ENCODE peak calls at places on chromosome 12, in ten cellular contexts. R, B, W, V, S, K, A, J, L and Q are unnamed samples.
A peak's percentile ranks its signal among the peaks of the same experiment; 100 is the strongest.

GRCh38 chr12:49622501-49623141 is 740 bp upstream of the PRPF40B start:
- DNase-seq in L (peak; percentile 58), A (no peak), V (peak; percentile 63), B (no peak), S (no peak), J (no peak), K (no peak), R (peak; percentile 10), W (peak; percentile 63), Q (peak; percentile 64)

GRCh38 chr12:122062832-122063690 is 15.5 kb upstream of the MLXIP start:
- DNase-seq in R (no peak), S (no peak), V (no peak), L (peak; percentile 44), W (no peak), K (peak; percentile 22), B (no peak), A (no peak), J (no peak), Q (peak; percentile 77)

GRCh38 chr12:117818400-117818799 is 150.4 kb downstream of the KSR2 start:
- DNase-seq in S (no peak), R (no peak), B (no peak), V (no peak), J (no peak), L (no peak), A (no peak), K (no peak), W (no peak), Q (no peak)

GRCh38 chr12:57173683-57174082 is 26.3 kb upstream of the LRP1-AS start:
- DNase-seq in R (no peak), W (no peak), K (no peak), V (no peak), S (no peak), B (no peak), A (no peak), J (no peak), L (no peak), Q (no peak)

GRCh38 chr12:12017798-12018197 is 52.9 kb upstream of the BCL2L14 start:
- DNase-seq in A (no peak), R (no peak), K (peak; percentile 18), J (no peak), V (no peak), L (no peak), S (no peak), B (no peak), W (no peak), Q (peak; percentile 66)

GRCh38 chr12:49983892-49984291 is 11.1 kb downstream of the AQP6 start:
- DNase-seq in R (peak; percentile 82), S (no peak), L (peak; percentile 89), J (peak; percentile 60), K (no peak), V (no peak), W (no peak), B (no peak), A (peak; percentile 67), Q (no peak)

GRCh38 chr12:64889434-64890216 is 65.2 kb downstream of the TBC1D30 start:
- DNase-seq in A (no peak), V (no peak), K (no peak), J (no peak), S (no peak), R (no peak), B (no peak), L (no peak), W (no peak), Q (peak; percentile 51)

GRCh38 chr12:113262710-113263109 is 41.4 kb downstream of the TPCN1 start:
- DNase-seq in R (no peak), A (no peak), B (no peak), S (no peak), K (no peak), L (no peak), J (peak; percentile 8), V (no peak), W (no peak), Q (no peak)

GRCh38 chr12:65886996-65887395 is 62.7 kb downstream of the HMGA2 start:
- DNase-seq in A (no peak), S (no peak), B (no peak), W (no peak), V (no peak), L (peak; percentile 50), K (no peak), J (no peak), R (no peak), Q (no peak)

GRCh38 chr12:110217996-110218674 is 62.9 kb upstream of the ATP2A2 start:
- DNase-seq in K (no peak), L (no peak), S (no peak), V (no peak), A (no peak), J (no peak), B (no peak), W (no peak), R (peak; percentile 36), Q (no peak)

GRCh38 chr12:113896194-113896593 is 69.9 kb downstream of the RBM19 start:
- DNase-seq in L (no peak), A (no peak), B (no peak), S (no peak), W (no peak), J (no peak), K (no peak), R (no peak), V (peak; percentile 59), Q (peak; percentile 95)

GRCh38 chr12:98418357-98419075 is 96.9 kb upstream of the TMPO start:
- DNase-seq in R (peak; percentile 94), V (no peak), B (no peak), W (peak; percentile 14), K (no peak), S (no peak), L (peak; percentile 96), A (peak; percentile 83), J (peak; percentile 96), Q (peak; percentile 65)

GRCh38 chr12:98861232-98861631 is 216.1 kb downstream of the APAF1 start:
- DNase-seq in W (no peak), L (no peak), B (no peak), A (no peak), S (no peak), V (no peak), K (no peak), J (no peak), R (no peak), Q (no peak)

GRCh38 chr12:57063991-57064725 is 14.2 kb upstream of the MYO1A start:
- DNase-seq in R (no peak), J (no peak), L (no peak), K (no peak), W (peak; percentile 69), S (no peak), A (no peak), B (no peak), V (peak; percentile 66), Q (no peak)

GRCh38 chr12:49932746-49933145 is 17.8 kb upstream of the AQP2 start:
- DNase-seq in J (no peak), K (no peak), A (no peak), L (no peak), W (no peak), S (no peak), V (no peak), B (no peak), R (no peak), Q (peak; percentile 26)

GRCh38 chr12:49058366-49059062 is 2.1 kb downstream of the KMT2D start:
- DNase-seq in A (no peak), W (no peak), K (no peak), V (no peak), L (no peak), R (no peak), J (no peak), S (no peak), B (no peak), Q (no peak)

GRCh38 chr12:65951697-65952096 is 127.4 kb downstream of the HMGA2 start:
- DNase-seq in R (no peak), J (no peak), L (no peak), V (no peak), K (no peak), B (no peak), W (no peak), S (no peak), A (no peak), Q (no peak)

GRCh38 chr12:48198619-48198973 is 4.5 kb downstream of the OR10AD1 start:
- DNase-seq in V (no peak), W (no peak), B (peak; percentile 53), R (no peak), J (no peak), L (no peak), A (no peak), S (no peak), K (no peak), Q (peak; percentile 47)

GRCh38 chr12:23847857-23848256 is 101.6 kb downstream of the SOX5 start:
- DNase-seq in J (no peak), W (no peak), L (no peak), B (no peak), S (no peak), V (no peak), K (no peak), A (no peak), R (no peak), Q (no peak)

GRCh38 chr12:96172981-96173380 is 21.2 kb upstream of the ELK3 start:
- DNase-seq in A (no peak), L (no peak), J (no peak), R (no peak), V (no peak), S (no peak), W (no peak), B (no peak), K (no peak), Q (no peak)

GRCh38 chr12:57150400-57150799 is 3.0 kb upstream of the LRP1-AS start:
- DNase-seq in A (no peak), R (no peak), S (no peak), L (no peak), B (no peak), V (no peak), K (no peak), J (no peak), W (no peak), Q (no peak)

GRCh38 chr12:51687142-51687935 is 96.3 kb downstream of the SCN8A start:
- DNase-seq in W (no peak), V (no peak), J (peak; percentile 78), R (no peak), A (no peak), L (peak; percentile 70), K (no peak), B (no peak), S (no peak), Q (no peak)

GRCh38 chr12:30794591-30795409 is 40.0 kb upstream of the CAPRIN2 start:
- DNase-seq in L (peak; percentile 87), J (peak; percentile 71), A (no peak), R (no peak), K (no peak), B (no peak), S (peak; percentile 63), V (no peak), W (no peak), Q (peak; percentile 90)

GRCh38 chr12:44696542-44696941 is 179.6 kb downstream of the NELL2 start:
- DNase-seq in V (no peak), K (no peak), B (no peak), W (no peak), J (no peak), A (no peak), L (peak; percentile 1), R (no peak), S (no peak), Q (no peak)

GRCh38 chr12:31117203-31118011 is 43.7 kb downstream of the DDX11 start:
- DNase-seq in L (no peak), B (no peak), R (no peak), J (no peak), A (no peak), W (peak; percentile 71), V (no peak), K (peak; percentile 53), S (no peak), Q (peak; percentile 83)

GRCh38 chr12:116759783-116760581 is 21.9 kb downstream of the RNFT2 start:
- DNase-seq in W (no peak), R (no peak), B (no peak), J (no peak), V (peak; percentile 73), S (no peak), K (peak; percentile 51), A (no peak), L (no peak), Q (peak; percentile 69)